ENCODE peak calls at places on chromosomes 1 and 21, in four cellular contexts. One of them, this sample, is unnamed.

GRCh38 chr1:207824691-207825090 is 72.8 kb downstream of the CD46 start:
- DNase-seq in MM.1S: no peak
- DNase-seq in trophoblast cell: no peak
- DNase-seq in HepG2: no peak
- DNase-seq in this sample: no peak

GRCh38 chr1:207152792-207153434 is 48.9 kb downstream of the C4BPA start:
- DNase-seq in HepG2: peak; percentile 87
- DNase-seq in trophoblast cell: no peak
- DNase-seq in MM.1S: no peak
- DNase-seq in this sample: no peak

GRCh38 chr1:118184737-118185082 is 318 bp downstream of the SPAG17 start:
- DNase-seq in MM.1S: no peak
- DNase-seq in HepG2: no peak
- DNase-seq in trophoblast cell: peak; percentile 55
- DNase-seq in this sample: no peak

GRCh38 chr21:33751120-33751519 is 108.8 kb downstream of the ITSN1 start:
- DNase-seq in HepG2: no peak
- DNase-seq in trophoblast cell: peak; percentile 38
- DNase-seq in MM.1S: no peak
- DNase-seq in this sample: no peak

GRCh38 chr21:42321231-42321630 is 6.0 kb upstream of the TFF3 start:
- DNase-seq in HepG2: no peak
- DNase-seq in MM.1S: no peak
- DNase-seq in trophoblast cell: no peak
- DNase-seq in this sample: no peak

GRCh38 chr1:51916587-51917405 is 38.3 kb upstream of the NRDC start:
- DNase-seq in MM.1S: no peak
- DNase-seq in trophoblast cell: peak; percentile 78
- DNase-seq in HepG2: no peak
- DNase-seq in this sample: no peak

GRCh38 chr1:153565529-153566374 is at the start of gene S100A2:
- DNase-seq in HepG2: peak; percentile 40
- DNase-seq in trophoblast cell: peak; percentile 78
- DNase-seq in MM.1S: no peak
- DNase-seq in this sample: peak; percentile 99

GRCh38 chr21:25907573-25908275 is 173.0 kb downstream of the GABPA start:
- DNase-seq in MM.1S: no peak
- DNase-seq in trophoblast cell: no peak
- DNase-seq in HepG2: no peak
- DNase-seq in this sample: no peak

GRCh38 chr1:95042286-95042685 is 30.5 kb downstream of the ALG14 start:
- DNase-seq in trophoblast cell: no peak
- DNase-seq in HepG2: no peak
- DNase-seq in MM.1S: no peak
- DNase-seq in this sample: no peak

GRCh38 chr1:201111156-201111555 is 1.1 kb downstream of the CACNA1S start:
- DNase-seq in trophoblast cell: peak; percentile 80
- DNase-seq in HepG2: no peak
- DNase-seq in MM.1S: no peak
- DNase-seq in this sample: no peak

GRCh38 chr1:67724928-67725560 is 40.0 kb downstream of the GADD45A start:
- DNase-seq in MM.1S: no peak
- DNase-seq in trophoblast cell: no peak
- DNase-seq in HepG2: peak; percentile 63
- DNase-seq in this sample: no peak

GRCh38 chr1:205396972-205397616 is 24.8 kb downstream of the LEMD1 start:
- DNase-seq in MM.1S: peak; percentile 68
- DNase-seq in trophoblast cell: peak; percentile 35
- DNase-seq in HepG2: peak; percentile 64
- DNase-seq in this sample: peak; percentile 21

GRCh38 chr1:15066191-15066590 is 87.4 kb upstream of the TMEM51 start:
- DNase-seq in trophoblast cell: no peak
- DNase-seq in HepG2: no peak
- DNase-seq in MM.1S: no peak
- DNase-seq in this sample: no peak

GRCh38 chr1:87869563-87869962 is 540.9 kb downstream of the LMO4 start:
- DNase-seq in MM.1S: no peak
- DNase-seq in trophoblast cell: peak; percentile 32
- DNase-seq in HepG2: peak; percentile 1
- DNase-seq in this sample: no peak

GRCh38 chr1:182279724-182280506 is 111.7 kb downstream of the GLUL start:
- DNase-seq in MM.1S: no peak
- DNase-seq in trophoblast cell: no peak
- DNase-seq in HepG2: peak; percentile 91
- DNase-seq in this sample: no peak

GRCh38 chr1:215544566-215544965 is 22.5 kb upstream of the KCTD3 start:
- DNase-seq in MM.1S: no peak
- DNase-seq in HepG2: no peak
- DNase-seq in trophoblast cell: no peak
- DNase-seq in this sample: no peak

GRCh38 chr1:70706381-70707173 is 295.5 kb downstream of the CTH start:
- DNase-seq in HepG2: no peak
- DNase-seq in MM.1S: no peak
- DNase-seq in trophoblast cell: peak; percentile 10
- DNase-seq in this sample: no peak

GRCh38 chr1:16254263-16254948 is 17.4 kb upstream of the CPLANE2 start:
- DNase-seq in HepG2: no peak
- DNase-seq in MM.1S: no peak
- DNase-seq in trophoblast cell: peak; percentile 87
- DNase-seq in this sample: no peak

GRCh38 chr1:78048446-78048845 is 2.7 kb downstream of the GIPC2 start:
- DNase-seq in trophoblast cell: no peak
- DNase-seq in HepG2: no peak
- DNase-seq in MM.1S: no peak
- DNase-seq in this sample: no peak

GRCh38 chr1:116503535-116504307 is 67.1 kb downstream of the CD58 start:
- DNase-seq in HepG2: no peak
- DNase-seq in MM.1S: no peak
- DNase-seq in trophoblast cell: peak; percentile 17
- DNase-seq in this sample: no peak

GRCh38 chr1:102897537-102897936 is 210.8 kb downstream of the COL11A1 start:
- DNase-seq in HepG2: no peak
- DNase-seq in trophoblast cell: peak; percentile 99
- DNase-seq in MM.1S: no peak
- DNase-seq in this sample: no peak

GRCh38 chr1:39170731-39171375 is 33.6 kb upstream of the MACF1 start:
- DNase-seq in MM.1S: no peak
- DNase-seq in trophoblast cell: no peak
- DNase-seq in HepG2: no peak
- DNase-seq in this sample: no peak

GRCh38 chr1:220696863-220697231 is 6.7 kb downstream of the C1orf115 start:
- DNase-seq in MM.1S: no peak
- DNase-seq in trophoblast cell: peak; percentile 53
- DNase-seq in HepG2: no peak
- DNase-seq in this sample: no peak

GRCh38 chr1:39940980-39941871 is 13.7 kb upstream of the MFSD2A start:
- DNase-seq in HepG2: no peak
- DNase-seq in trophoblast cell: no peak
- DNase-seq in MM.1S: no peak
- DNase-seq in this sample: no peak

GRCh38 chr1:210944255-210944654 is 189.7 kb downstream of the KCNH1 start:
- DNase-seq in trophoblast cell: no peak
- DNase-seq in HepG2: no peak
- DNase-seq in MM.1S: no peak
- DNase-seq in this sample: no peak

GRCh38 chr1:147647796-147648633 is 22.3 kb downstream of the ACP6 start:
- DNase-seq in MM.1S: no peak
- DNase-seq in HepG2: no peak
- DNase-seq in trophoblast cell: no peak
- DNase-seq in this sample: no peak

GRCh38 chr21:43302769-43303168 is 124.2 kb downstream of the SIK1 start:
- DNase-seq in MM.1S: no peak
- DNase-seq in HepG2: no peak
- DNase-seq in trophoblast cell: no peak
- DNase-seq in this sample: no peak

GRCh38 chr21:41121785-41122415 is 46.1 kb upstream of the BACE2 start:
- DNase-seq in trophoblast cell: peak; percentile 98
- DNase-seq in MM.1S: peak; percentile 89
- DNase-seq in HepG2: peak; percentile 70
- DNase-seq in this sample: peak; percentile 41

GRCh38 chr1:51877434-51878306 is 857 bp downstream of the NRDC start:
- DNase-seq in MM.1S: peak; percentile 13
- DNase-seq in trophoblast cell: peak; percentile 36
- DNase-seq in HepG2: no peak
- DNase-seq in this sample: no peak

GRCh38 chr1:153578490-153578889 is 12.8 kb upstream of the S100A2 start:
- DNase-seq in HepG2: no peak
- DNase-seq in trophoblast cell: peak; percentile 88
- DNase-seq in MM.1S: no peak
- DNase-seq in this sample: no peak

GRCh38 chr1:35599411-35599810 is 26.3 kb downstream of the TFAP2E start:
- DNase-seq in MM.1S: no peak
- DNase-seq in trophoblast cell: no peak
- DNase-seq in HepG2: no peak
- DNase-seq in this sample: no peak

GRCh38 chr1:47795102-47795501 is 202.1 kb downstream of the TRABD2B start:
- DNase-seq in HepG2: no peak
- DNase-seq in trophoblast cell: no peak
- DNase-seq in MM.1S: no peak
- DNase-seq in this sample: no peak

GRCh38 chr1:47793563-47793962 is 203.6 kb downstream of the TRABD2B start:
- DNase-seq in trophoblast cell: no peak
- DNase-seq in HepG2: no peak
- DNase-seq in MM.1S: no peak
- DNase-seq in this sample: no peak

GRCh38 chr1:47794081-47794480 is 203.1 kb downstream of the TRABD2B start:
- DNase-seq in HepG2: no peak
- DNase-seq in trophoblast cell: no peak
- DNase-seq in MM.1S: no peak
- DNase-seq in this sample: no peak

GRCh38 chr1:47792786-47793185 is 204.4 kb downstream of the TRABD2B start:
- DNase-seq in trophoblast cell: no peak
- DNase-seq in HepG2: no peak
- DNase-seq in MM.1S: no peak
- DNase-seq in this sample: no peak

GRCh38 chr1:47794530-47794929 is 202.7 kb downstream of the TRABD2B start:
- DNase-seq in trophoblast cell: no peak
- DNase-seq in HepG2: no peak
- DNase-seq in MM.1S: no peak
- DNase-seq in this sample: no peak
- H3K79me2 ChIP-seq in trophoblast cell: no peaks in the 10 kb centered on the region
- H3K79me2 ChIP-seq in HepG2: no peaks in the 10 kb centered on the region
- H3K79me2 ChIP-seq in MM.1S: no peaks in the 10 kb centered on the region
- H3K79me2 ChIP-seq in this sample: no peaks in the 10 kb centered on the region

GRCh38 chr1:9688599-9688998 is 37.1 kb downstream of the PIK3CD start:
- DNase-seq in HepG2: no peak
- DNase-seq in trophoblast cell: no peak
- DNase-seq in MM.1S: no peak
- DNase-seq in this sample: no peak

GRCh38 chr1:9687876-9688582 is 36.5 kb downstream of the PIK3CD start:
- DNase-seq in MM.1S: peak; percentile 8
- DNase-seq in trophoblast cell: peak; percentile 30
- DNase-seq in HepG2: no peak
- DNase-seq in this sample: no peak

GRCh38 chr1:9685833-9686232 is 34.3 kb downstream of the PIK3CD start:
- DNase-seq in HepG2: no peak
- DNase-seq in trophoblast cell: peak; percentile 56
- DNase-seq in MM.1S: no peak
- DNase-seq in this sample: no peak

GRCh38 chr1:9687120-9687875 is 35.8 kb downstream of the PIK3CD start:
- DNase-seq in MM.1S: peak; percentile 35
- DNase-seq in trophoblast cell: peak; percentile 84
- DNase-seq in HepG2: peak; percentile 46
- DNase-seq in this sample: peak; percentile 86

DNA sequence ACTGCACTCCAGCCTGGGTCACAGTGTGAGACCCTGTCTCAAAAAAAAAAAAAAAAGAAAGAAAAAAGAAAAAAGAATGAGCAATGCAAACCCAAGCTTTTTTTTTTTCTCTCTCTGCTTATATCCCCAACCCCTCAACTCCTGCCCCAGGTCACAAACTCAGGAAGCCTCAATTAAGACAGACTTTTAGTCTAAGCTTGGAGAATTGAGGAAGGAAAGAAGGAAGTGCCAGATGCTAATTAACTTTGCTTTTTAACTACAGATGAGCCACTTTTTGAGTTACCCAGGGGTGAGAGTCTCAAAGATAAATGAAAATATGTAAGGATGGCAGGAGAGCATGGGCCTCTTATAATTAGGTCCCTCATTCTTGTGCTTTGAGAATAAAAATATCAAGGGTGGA is 33.3 kb downstream of the PIK3CD start:
- DNase-seq in trophoblast cell: no peak
- DNase-seq in HepG2: no peak
- DNase-seq in MM.1S: no peak
- DNase-seq in this sample: no peak
- H3K4me1 ChIP-seq in trophoblast cell: peaks cover 13% of the 10 kb centered on the region
- H3K4me1 ChIP-seq in HepG2: peaks cover 24% of the 10 kb centered on the region
- H3K4me1 ChIP-seq in MM.1S: peaks cover 3% of the 10 kb centered on the region
- H3K4me1 ChIP-seq in this sample: peaks cover 29% of the 10 kb centered on the region

DNA sequence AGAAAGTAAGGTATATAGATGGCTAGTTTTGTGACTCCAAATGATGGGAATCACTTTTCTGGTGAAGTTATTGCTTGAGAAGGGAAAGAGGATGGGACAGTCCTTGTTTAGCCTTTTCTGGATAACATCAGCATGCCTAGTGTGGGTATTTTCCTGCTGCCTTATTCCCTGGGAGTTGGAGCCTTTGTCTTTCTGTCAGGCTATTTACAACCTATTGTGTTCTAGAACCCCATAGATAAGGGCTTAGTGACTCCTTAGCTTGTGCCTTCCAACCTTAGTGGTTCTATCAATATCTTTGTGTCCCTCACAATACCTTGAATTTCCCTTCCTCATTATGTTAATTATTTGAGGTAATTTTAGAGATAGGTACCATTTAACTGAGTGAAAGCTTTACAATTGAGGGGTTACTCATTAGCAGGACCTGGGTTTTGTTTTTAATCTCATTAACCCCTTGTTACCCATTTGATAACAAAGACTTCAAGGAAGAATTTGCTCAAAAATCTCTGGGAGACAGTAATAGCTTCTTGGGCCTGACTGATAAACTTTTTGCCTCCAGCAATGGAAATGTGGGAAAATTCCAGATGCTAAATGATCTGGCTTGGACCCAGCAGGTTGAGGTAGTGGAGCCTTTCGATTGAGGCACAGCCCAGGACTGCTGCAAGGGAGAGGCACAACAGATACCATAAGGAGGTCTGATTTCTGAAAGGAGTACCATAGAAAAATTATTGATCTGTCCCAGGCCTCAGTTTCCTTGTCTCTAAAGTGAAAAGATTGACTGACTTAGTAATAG is 49.0 kb downstream of the CACHD1 start:
- DNase-seq in MM.1S: no peak
- DNase-seq in HepG2: no peak
- DNase-seq in trophoblast cell: no peak
- DNase-seq in this sample: no peak
- H3K79me2 ChIP-seq in MM.1S: no peaks in the 10 kb centered on the region
- H3K79me2 ChIP-seq in HepG2: no peaks in the 10 kb centered on the region
- H3K79me2 ChIP-seq in trophoblast cell: no peaks in the 10 kb centered on the region
- H3K79me2 ChIP-seq in this sample: no peaks in the 10 kb centered on the region

DNA sequence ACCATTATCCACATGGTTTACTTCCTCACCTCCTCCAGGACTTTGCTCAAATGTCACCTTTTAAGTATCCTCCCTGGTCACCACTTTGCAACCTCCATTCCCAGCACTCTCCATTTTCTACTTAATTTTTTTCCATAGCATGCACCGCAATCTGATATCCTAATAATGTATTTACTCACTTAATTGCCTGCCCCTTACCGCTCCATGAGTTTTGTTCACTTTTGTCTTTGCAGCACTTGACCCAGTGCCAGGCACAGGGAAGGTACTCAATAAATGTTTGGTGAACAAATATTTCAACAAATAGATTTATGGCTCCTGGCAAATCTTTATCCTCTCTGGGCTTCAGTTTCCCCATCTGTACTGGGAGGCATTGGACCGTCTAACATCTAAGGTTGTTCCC is 53.6 kb downstream of the UBE2T start:
- DNase-seq in HepG2: no peak
- DNase-seq in trophoblast cell: no peak
- DNase-seq in MM.1S: no peak
- DNase-seq in this sample: no peak
- H3K4me1 ChIP-seq in HepG2: peaks cover 14% of the 10 kb centered on the region
- H3K4me1 ChIP-seq in trophoblast cell: no peaks in the 10 kb centered on the region
- H3K4me1 ChIP-seq in MM.1S: peaks cover 10% of the 10 kb centered on the region
- H3K4me1 ChIP-seq in this sample: peaks cover 27% of the 10 kb centered on the region